ENCODE peak calls at places on chromosomes 12 and 14, in five cellular contexts. One of them, this sample, is unnamed.

GRCh38 chr14:45786266-45786665 is 533.3 kb upstream of the MIS18BP1 start:
- DNase-seq in DMS 273 treated with DMSO at 0.1 percent for 48 hours: no peak
- DNase-seq in OCI-M1: no peak
- DNase-seq in glutamatergic neuron: no peak
- DNase-seq in DND-41: no peak
- DNase-seq in this sample: no peak

GRCh38 chr14:89406941-89407340 is 10.1 kb downstream of the FOXN3 start:
- DNase-seq in DMS 273 treated with DMSO at 0.1 percent for 48 hours: no peak
- DNase-seq in OCI-M1: no peak
- DNase-seq in glutamatergic neuron: no peak
- DNase-seq in DND-41: no peak
- DNase-seq in this sample: no peak

GRCh38 chr12:50243507-50243906 is 39.8 kb downstream of the LIMA1 start:
- DNase-seq in DMS 273 treated with DMSO at 0.1 percent for 48 hours: no peak
- DNase-seq in OCI-M1: no peak
- DNase-seq in glutamatergic neuron: no peak
- DNase-seq in DND-41: no peak
- DNase-seq in this sample: no peak

GRCh38 chr14:75301666-75302325 is 23.2 kb downstream of the FOS start:
- DNase-seq in DMS 273 treated with DMSO at 0.1 percent for 48 hours: no peak
- DNase-seq in OCI-M1: peak; percentile 76
- DNase-seq in glutamatergic neuron: no peak
- DNase-seq in DND-41: no peak
- DNase-seq in this sample: no peak

GRCh38 chr12:101743724-101744472 is 4.6 kb upstream of the SYCP3 start:
- DNase-seq in DMS 273 treated with DMSO at 0.1 percent for 48 hours: no peak
- DNase-seq in OCI-M1: no peak
- DNase-seq in glutamatergic neuron: no peak
- DNase-seq in DND-41: peak; percentile 22
- DNase-seq in this sample: no peak

GRCh38 chr12:63845726-63846125 is 1.2 kb downstream of the SRGAP1 start:
- DNase-seq in DMS 273 treated with DMSO at 0.1 percent for 48 hours: no peak
- DNase-seq in OCI-M1: no peak
- DNase-seq in glutamatergic neuron: no peak
- DNase-seq in DND-41: no peak
- DNase-seq in this sample: no peak

GRCh38 chr12:103441437-103442186 is 54.2 kb downstream of the C12orf42 start:
- DNase-seq in DMS 273 treated with DMSO at 0.1 percent for 48 hours: no peak
- DNase-seq in OCI-M1: peak; percentile 81
- DNase-seq in glutamatergic neuron: no peak
- DNase-seq in DND-41: peak; percentile 7
- DNase-seq in this sample: no peak

GRCh38 chr14:76514599-76514998 is 138.7 kb downstream of the ESRRB start:
- DNase-seq in DMS 273 treated with DMSO at 0.1 percent for 48 hours: peak; percentile 9
- DNase-seq in OCI-M1: peak; percentile 74
- DNase-seq in glutamatergic neuron: no peak
- DNase-seq in DND-41: peak; percentile 18
- DNase-seq in this sample: peak; percentile 44

GRCh38 chr12:47296828-47297227 is 217.1 kb upstream of the AMIGO2 start:
- DNase-seq in DMS 273 treated with DMSO at 0.1 percent for 48 hours: no peak
- DNase-seq in OCI-M1: no peak
- DNase-seq in glutamatergic neuron: no peak
- DNase-seq in DND-41: no peak
- DNase-seq in this sample: no peak

GRCh38 chr14:32259368-32260013 is 56.4 kb upstream of the RNU6-8 start:
- DNase-seq in DMS 273 treated with DMSO at 0.1 percent for 48 hours: no peak
- DNase-seq in OCI-M1: peak; percentile 78
- DNase-seq in glutamatergic neuron: no peak
- DNase-seq in DND-41: peak; percentile 75
- DNase-seq in this sample: peak; percentile 63

GRCh38 chr12:52052471-52053186 is 1.4 kb downstream of the NR4A1 start:
- DNase-seq in DMS 273 treated with DMSO at 0.1 percent for 48 hours: no peak
- DNase-seq in OCI-M1: no peak
- DNase-seq in glutamatergic neuron: no peak
- DNase-seq in DND-41: peak; percentile 10
- DNase-seq in this sample: no peak

GRCh38 chr14:50062438-50063039 is 53.8 kb downstream of the VCPKMT start:
- DNase-seq in DMS 273 treated with DMSO at 0.1 percent for 48 hours: no peak
- DNase-seq in OCI-M1: peak; percentile 85
- DNase-seq in glutamatergic neuron: no peak
- DNase-seq in DND-41: peak; percentile 77
- DNase-seq in this sample: peak; percentile 85

GRCh38 chr14:88765130-88765529 is 27.6 kb downstream of the EML5 start:
- DNase-seq in DMS 273 treated with DMSO at 0.1 percent for 48 hours: no peak
- DNase-seq in OCI-M1: no peak
- DNase-seq in glutamatergic neuron: no peak
- DNase-seq in DND-41: no peak
- DNase-seq in this sample: no peak

GRCh38 chr12:56884421-56884820 is 49.8 kb downstream of the SDR9C7 start:
- DNase-seq in DMS 273 treated with DMSO at 0.1 percent for 48 hours: no peak
- DNase-seq in OCI-M1: no peak
- DNase-seq in glutamatergic neuron: no peak
- DNase-seq in DND-41: no peak
- DNase-seq in this sample: no peak

GRCh38 chr12:608921-609320 is 54.3 kb downstream of the NINJ2 start:
- DNase-seq in DMS 273 treated with DMSO at 0.1 percent for 48 hours: no peak
- DNase-seq in OCI-M1: no peak
- DNase-seq in glutamatergic neuron: no peak
- DNase-seq in DND-41: no peak
- DNase-seq in this sample: no peak

GRCh38 chr14:61381589-61381988 is 60.2 kb downstream of the PRKCH start:
- DNase-seq in DMS 273 treated with DMSO at 0.1 percent for 48 hours: peak; percentile 66
- DNase-seq in OCI-M1: no peak
- DNase-seq in glutamatergic neuron: peak; percentile 36
- DNase-seq in DND-41: no peak
- DNase-seq in this sample: no peak

GRCh38 chr12:106097011-106097410 is 41.7 kb downstream of the NUAK1 start:
- DNase-seq in DMS 273 treated with DMSO at 0.1 percent for 48 hours: no peak
- DNase-seq in OCI-M1: no peak
- DNase-seq in glutamatergic neuron: no peak
- DNase-seq in DND-41: no peak
- DNase-seq in this sample: no peak

GRCh38 chr14:70594461-70594860 is 6.0 kb downstream of the MED6 start:
- DNase-seq in DMS 273 treated with DMSO at 0.1 percent for 48 hours: no peak
- DNase-seq in OCI-M1: no peak
- DNase-seq in glutamatergic neuron: no peak
- DNase-seq in DND-41: no peak
- DNase-seq in this sample: no peak

GRCh38 chr12:121964813-121965643 is 46.6 kb downstream of the CFAP251 start:
- DNase-seq in DMS 273 treated with DMSO at 0.1 percent for 48 hours: no peak
- DNase-seq in OCI-M1: no peak
- DNase-seq in glutamatergic neuron: no peak
- DNase-seq in DND-41: no peak
- DNase-seq in this sample: no peak

GRCh38 chr14:67569011-67569650 is 30.9 kb downstream of the PIGH start:
- DNase-seq in DMS 273 treated with DMSO at 0.1 percent for 48 hours: no peak
- DNase-seq in OCI-M1: no peak
- DNase-seq in glutamatergic neuron: no peak
- DNase-seq in DND-41: peak; percentile 44
- DNase-seq in this sample: peak; percentile 34

GRCh38 chr14:29601559-29602109 is 326.0 kb downstream of the PRKD1 start:
- DNase-seq in DMS 273 treated with DMSO at 0.1 percent for 48 hours: no peak
- DNase-seq in OCI-M1: no peak
- DNase-seq in glutamatergic neuron: no peak
- DNase-seq in DND-41: no peak
- DNase-seq in this sample: no peak